ENCODE peak calls at places on chromosome 1, in five cellular contexts. Z is AG04450, G is foreskin fibroblast, P is PC-3, W is kidney epithelial cell. O is an unnamed sample.

GRCh38 chr1:76053021-76053420 is 21.5 kb upstream of the ST6GALNAC3 start:
- DNase-seq in Z (no peak), G (no peak), P (no peak), W (no peak), O (no peak)

GRCh38 chr1:201676061-201676644 is 137.2 kb downstream of the NAV1 start:
- DNase-seq in Z (no peak), G (no peak), P (no peak), W (no peak), O (no peak)

GRCh38 chr1:59110287-59110686 is 186.6 kb upstream of the FGGY start:
- DNase-seq in Z (no peak), G (no peak), P (no peak), W (no peak), O (no peak)

GRCh38 chr1:36561365-36561731 is 78.6 kb upstream of the CSF3R start:
- DNase-seq in Z (no peak), G (no peak), P (no peak), W (no peak), O (no peak)

GRCh38 chr1:48105167-48105566 is 108.0 kb upstream of the TRABD2B start:
- DNase-seq in Z (no peak), G (no peak), P (no peak), W (no peak), O (no peak)

GRCh38 chr1:25621876-25622275 is 5.3 kb downstream of the MAN1C1 start:
- DNase-seq in Z (no peak), G (no peak), P (no peak), W (no peak), O (no peak)

GRCh38 chr1:35666916-35667315 is 25.6 kb upstream of the PSMB2 start:
- DNase-seq in Z (no peak), G (no peak), P (no peak), W (no peak), O (no peak)

GRCh38 chr1:32336963-32337675 is 1.1 kb upstream of the MARCKSL1 start:
- DNase-seq in Z (no peak), G (no peak), P (peak), W (no peak), O (no peak)

GRCh38 chr1:166685200-166685599 is 154.1 kb upstream of the POGK start:
- DNase-seq in Z (no peak), G (no peak), P (no peak), W (no peak), O (no peak)

GRCh38 chr1:166679369-166679768 is 159.9 kb upstream of the POGK start:
- DNase-seq in Z (no peak), G (no peak), P (no peak), W (no peak), O (no peak)

GRCh38 chr1:166676981-166677380 is 162.3 kb upstream of the POGK start:
- DNase-seq in Z (no peak), G (no peak), P (no peak), W (no peak), O (no peak)

DNA sequence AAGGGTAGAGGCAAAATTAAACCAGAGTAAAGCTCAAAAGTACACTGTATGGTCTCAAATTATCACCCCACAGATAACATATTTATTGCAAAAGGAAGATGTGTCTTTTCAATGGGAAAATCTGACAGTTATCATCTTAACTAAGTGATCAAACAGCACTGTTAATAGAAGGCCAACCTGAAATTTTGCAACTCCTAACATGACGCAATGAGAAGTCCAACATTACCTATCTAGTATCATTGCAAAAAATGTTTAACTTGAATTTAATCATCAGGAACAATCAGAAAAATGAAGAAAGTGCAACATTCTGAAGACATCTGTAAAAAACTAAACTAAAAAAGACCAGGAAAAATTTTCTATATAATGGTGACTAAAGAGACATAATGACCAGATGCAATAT is 156.7 kb upstream of the POGK start:
- DNase-seq in Z (no peak), G (no peak), P (no peak), W (no peak), O (no peak)
- TF ChIP-seq CTCF in Z (no peak), G (no peak), P (no peak), W (no peak), O (no peak)

DNA sequence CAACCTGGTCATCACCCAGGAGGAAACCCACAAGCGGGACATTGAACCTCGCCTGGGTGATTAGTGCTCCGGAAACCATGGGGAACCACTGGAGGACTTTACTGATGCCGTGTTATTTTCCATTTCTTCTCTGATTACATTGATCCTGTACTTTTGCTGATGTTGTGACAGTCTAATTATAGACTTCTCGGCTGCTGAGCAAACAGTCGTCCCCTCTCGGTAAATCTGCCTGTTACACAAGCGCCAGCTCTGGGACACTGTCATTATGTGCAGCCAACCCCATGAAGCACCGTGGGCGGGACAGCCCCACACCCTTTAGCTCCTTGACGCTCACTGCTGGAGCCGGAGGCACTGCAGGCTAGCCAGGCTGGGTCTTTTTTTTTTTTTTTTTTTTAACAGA is 6.0 kb upstream of the TENT5C start:
- DNase-seq in Z (no peak), G (no peak), P (no peak), W (no peak), O (no peak)
- H3K4me3 ChIP-seq in Z (no peak), G (no peak), P (no peak), W (no peak), O (no peak)

GRCh38 chr1:203306089-203306969 is 1.0 kb downstream of the BTG2 start:
- DNase-seq in Z (no peak), G (peak), P (peak), W (peak), O (peak)
- TF ChIP-seq CTCF in Z (peak), G (no peak), P (no peak), W (peak), O (no peak)

DNA sequence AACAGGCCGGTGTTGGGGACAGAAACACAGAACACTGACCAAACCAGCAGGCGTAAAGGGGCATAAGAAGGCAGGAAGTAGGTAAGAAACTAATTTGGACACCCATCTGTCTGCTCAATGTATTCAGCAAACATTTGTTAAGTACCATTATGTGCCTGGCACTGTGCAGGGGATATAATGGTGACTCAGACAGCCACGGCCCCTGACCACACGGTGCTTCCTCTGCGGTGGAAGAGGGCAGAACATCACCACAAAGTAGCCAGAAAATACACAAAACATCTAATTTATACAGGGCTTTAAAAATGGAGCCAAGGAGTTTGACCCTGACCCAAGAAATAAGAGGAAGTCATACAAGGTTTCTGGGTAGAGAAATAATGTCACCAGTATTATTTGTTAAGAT is 12.9 kb downstream of the DNAJC11 start:
- DNase-seq in Z (no peak), G (no peak), P (no peak), W (no peak), O (no peak)
- H3K4me3 ChIP-seq in Z (no peak), G (no peak), P (no peak), W (no peak), O (no peak)

O was measured in AG09309.